ENCODE peak calls at places on chromosomes 1 and 21, in four cellular contexts. M, J, R and X are unnamed samples.

GRCh38 chr1:100556925-100557605 is 19.1 kb downstream of the GPR88 start:
- DNase-seq in R (no peak), J (no peak), M (no peak), X (no peak)

GRCh38 chr1:110155878-110156522 is 5.7 kb downstream of the SLC6A17 start:
- DNase-seq in M (peak; percentile 26), J (peak; percentile 56), R (no peak), X (peak; percentile 6)

GRCh38 chr1:23591460-23592208 is 32.3 kb upstream of the ID3 start:
- DNase-seq in M (no peak), R (peak; percentile 81), J (no peak), X (no peak)

GRCh38 chr21:38954450-38955059 is 148.8 kb downstream of the ETS2 start:
- DNase-seq in M (peak; percentile 66), J (no peak), R (no peak), X (no peak)

GRCh38 chr1:65001238-65001792 is 35.0 kb upstream of the JAK1 start:
- DNase-seq in M (no peak), J (peak; percentile 67), R (peak; percentile 77), X (peak; percentile 55)

GRCh38 chr1:69086148-69086547 is 481.6 kb upstream of the LRRC7 start:
- DNase-seq in R (no peak), M (no peak), J (no peak), X (no peak)

GRCh38 chr21:38321568-38321967 is 64.8 kb downstream of the KCNJ15 start:
- DNase-seq in M (no peak), R (no peak), J (no peak), X (no peak)

GRCh38 chr21:26085882-26086281 is 84.7 kb downstream of the APP start:
- DNase-seq in J (no peak), R (no peak), M (no peak), X (no peak)

GRCh38 chr1:41609166-41609883 is 124.8 kb upstream of the EDN2 start:
- DNase-seq in M (no peak), R (no peak), J (no peak), X (no peak)

GRCh38 chr1:35555601-35556477 is 1.4 kb downstream of the KIAA0319L start:
- DNase-seq in M (peak; percentile 61), R (no peak), J (no peak), X (no peak)

GRCh38 chr1:31744165-31744888 is 19.8 kb downstream of the ADGRB2 start:
- DNase-seq in M (peak; percentile 77), J (no peak), R (peak; percentile 81), X (no peak)

GRCh38 chr1:244349581-244350001 is 102.1 kb downstream of the ADSS2 start:
- DNase-seq in J (no peak), M (no peak), R (no peak), X (no peak)

GRCh38 chr21:45406801-45407628 is 2.0 kb downstream of the COL18A1 start:
- DNase-seq in R (no peak), J (no peak), M (no peak), X (no peak)

GRCh38 chr21:43268086-43268803 is 99.4 kb downstream of the CRYAA start:
- DNase-seq in J (no peak), M (no peak), R (no peak), X (no peak)

GRCh38 chr1:198220428-198220827 is 63.6 kb downstream of the NEK7 start:
- DNase-seq in M (no peak), J (peak; percentile 79), R (no peak), X (no peak)

DNA sequence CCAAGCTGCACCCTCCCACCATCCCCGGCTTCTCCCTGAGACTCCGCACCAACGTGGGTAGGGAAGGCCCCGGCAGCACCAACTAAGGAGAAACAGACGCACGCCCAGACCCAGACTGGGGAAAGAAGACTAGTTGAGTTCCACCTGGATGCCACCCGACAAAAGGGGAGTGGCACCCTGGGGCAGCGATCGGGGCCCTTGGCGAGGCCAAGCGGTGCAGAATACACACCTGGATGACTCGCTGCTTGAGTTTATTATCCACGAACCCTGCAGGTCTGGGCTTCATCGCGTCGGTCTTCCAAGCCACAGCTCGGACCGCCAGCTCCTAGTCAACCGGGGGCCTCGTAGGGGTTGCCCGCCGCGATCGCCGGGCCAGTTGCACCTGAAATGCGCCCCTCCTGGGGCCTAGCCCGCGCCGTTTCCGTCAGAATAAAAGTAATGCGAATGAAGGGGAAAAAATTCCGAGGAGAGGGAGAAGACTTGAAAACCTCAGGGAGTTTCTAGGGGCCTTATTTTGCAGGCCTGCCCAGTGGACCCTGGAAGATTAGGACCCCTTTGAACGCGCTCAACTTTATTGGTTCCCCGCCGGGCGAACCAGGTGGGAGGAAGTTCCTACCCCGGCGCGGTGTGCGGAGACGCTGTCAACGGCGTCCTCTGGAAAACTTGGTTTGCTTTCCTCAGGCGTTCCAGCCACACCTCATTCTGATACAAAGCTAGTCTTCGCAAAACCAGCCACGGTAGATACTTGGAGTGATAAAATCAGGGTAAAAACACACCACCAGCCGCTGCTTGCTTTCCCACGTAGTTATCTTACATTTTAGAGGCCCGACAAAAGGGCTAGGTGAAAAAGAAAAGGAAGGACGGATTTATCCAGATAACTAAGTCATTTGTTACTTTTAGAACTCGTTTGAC is at the start of gene NVL:
- DNase-seq in J (peak; percentile 92), R (peak; percentile 81), M (peak; percentile 92), X (peak; percentile 70)
- H3K4me1 ChIP-seq in J (peaks cover 9% of the 10 kb centered on the region), R (no peaks in the 10 kb centered on the region), M (peaks cover 3% of the 10 kb centered on the region), X (peaks cover 11% of the 10 kb centered on the region)

DNA sequence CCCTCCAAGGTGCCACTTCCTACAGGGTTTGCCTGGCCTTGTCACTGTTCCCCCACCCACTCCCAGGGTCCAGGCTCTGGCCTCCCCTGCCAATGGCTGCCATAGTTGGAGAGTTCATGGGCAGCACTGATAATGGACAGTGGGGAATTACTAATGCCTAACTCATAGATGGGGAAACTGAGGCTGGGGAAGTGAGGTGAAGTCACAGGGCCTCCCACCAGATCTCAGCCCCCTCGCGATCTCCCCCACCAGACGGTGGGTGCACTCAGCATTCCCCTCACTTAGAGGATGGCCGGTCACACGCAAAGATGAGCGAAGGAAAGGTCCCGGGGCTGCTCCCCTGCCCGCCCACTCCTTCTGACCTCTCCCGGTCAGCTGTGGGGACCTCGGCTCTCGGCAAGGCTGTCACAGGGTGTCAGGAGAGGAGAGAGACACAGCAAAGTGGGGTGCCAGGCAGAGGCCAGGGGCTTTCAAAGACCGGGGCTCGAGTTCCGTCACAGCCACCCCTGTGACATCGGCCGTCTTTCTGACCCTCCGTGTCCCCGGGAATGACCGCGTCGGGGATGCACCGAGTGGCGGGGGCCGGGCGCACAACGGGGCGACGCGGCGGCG is 230.0 kb upstream of the TMEM51 start:
- DNase-seq in M (no peak), R (no peak), J (no peak), X (no peak)
- H3K27ac ChIP-seq in M (no peak overlapping the region), R (no peak overlapping the region), J (no peak overlapping the region), X (no peak overlapping the region)

GRCh38 chr1:43538143-43538487 is 7.4 kb downstream of the PTPRF start:
- DNase-seq in J (no peak), M (no peak), R (no peak), X (no peak)
- H3K4me1 ChIP-seq in J (no peaks in the 10 kb centered on the region), M (peaks cover 6% of the 10 kb centered on the region), R (peaks cover 10% of the 10 kb centered on the region), X (no peaks in the 10 kb centered on the region)

GRCh38 chr1:154877370-154877974 is 7.4 kb upstream of the KCNN3 start:
- DNase-seq in J (no peak), M (peak; percentile 94), R (no peak), X (no peak)
- H3K27ac ChIP-seq in J (no peak overlapping the region), M (peak overlapping the region; percentile 75), R (no peak overlapping the region), X (no peak overlapping the region)

DNA sequence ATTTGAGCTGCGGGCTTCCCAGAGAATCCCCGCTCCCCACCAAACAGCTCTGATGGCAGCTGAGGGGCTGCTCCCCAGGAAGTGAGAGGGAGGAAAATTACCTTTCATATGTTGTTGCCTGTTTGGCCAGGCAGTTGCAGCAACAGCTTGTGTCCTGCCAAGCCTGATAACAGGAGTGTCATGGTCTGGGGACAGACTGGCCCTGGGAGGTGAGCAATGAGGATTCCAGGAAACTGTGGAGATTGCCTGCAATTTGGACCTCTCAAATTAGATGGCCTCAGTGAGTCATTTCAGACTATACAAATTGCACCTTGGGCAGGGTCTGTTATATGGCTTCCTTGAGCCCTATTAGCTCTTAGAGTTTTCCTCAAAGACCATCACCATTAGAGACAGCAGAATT is 189.3 kb downstream of the PTPRU start:
- DNase-seq in J (no peak), R (no peak), M (no peak), X (no peak)
- H3K4me1 ChIP-seq in J (no peaks in the 10 kb centered on the region), R (no peaks in the 10 kb centered on the region), M (no peaks in the 10 kb centered on the region), X (no peaks in the 10 kb centered on the region)